ENCODE peak calls at places on chromosome 9, in eight cellular contexts. K is neuronal stem cell; L is right lobe of liver; R is left lung; U is CD4-positive, alpha-beta T cell; G is upper lobe of right lung; H is PC-9; M is stomach. B is an unnamed sample. For H3K27me3, the result is how much of the 10 kb centered on the place peaks cover.

GRCh38 chr9:115988701-115989100 is 164.9 kb upstream of the PAPPA start:
- DNase-seq in K (no peak), L (no peak), R (no peak), U (no peak), G (no peak), H (no peak), M (no peak), B (no peak)

GRCh38 chr9:135877776-135878527 is 29.4 kb downstream of the CAMSAP1 start:
- DNase-seq in K (no peak), L (no peak), R (no peak), U (no peak), G (no peak), H (no peak), M (no peak), B (no peak)

GRCh38 chr9:107870221-107870620 is 380.7 kb upstream of the KLF4 start:
- DNase-seq in K (no peak), L (no peak), R (no peak), U (no peak), G (no peak), H (no peak), M (no peak), B (no peak)

GRCh38 chr9:14080940-14081621 is 232.9 kb downstream of the NFIB start:
- DNase-seq in K (no peak), L (no peak), R (no peak), U (no peak), G (no peak), H (no peak), M (no peak), B (no peak)

GRCh38 chr9:128286435-128286834 is 10.4 kb downstream of the SWI5 start:
- DNase-seq in K (no peak), L (no peak), R (no peak), U (no peak), G (no peak), H (no peak), M (no peak), B (no peak)

GRCh38 chr9:33166263-33167083 is 663 bp downstream of the B4GALT1 start:
- DNase-seq in K (no peak), L (peak), R (peak), U (no peak), G (no peak), H (no peak), M (peak), B (no peak)

GRCh38 chr9:14766299-14766698 is 43.8 kb upstream of the CER1 start:
- DNase-seq in K (no peak), L (no peak), R (no peak), U (no peak), G (no peak), H (no peak), M (no peak), B (no peak)

GRCh38 chr9:85151247-85151646 is 481.7 kb downstream of the NTRK2 start:
- DNase-seq in K (no peak), L (no peak), R (no peak), U (no peak), G (no peak), H (no peak), M (no peak), B (no peak)

GRCh38 chr9:83431470-83432060 is 106.6 kb downstream of the FRMD3 start:
- DNase-seq in K (no peak), L (peak), R (peak), U (no peak), G (no peak), H (peak), M (peak), B (no peak)

GRCh38 chr9:33349743-33350142 is 52.6 kb downstream of the AQP7 start:
- DNase-seq in K (no peak), L (no peak), R (no peak), U (no peak), G (no peak), H (no peak), M (no peak), B (no peak)

GRCh38 chr9:82382887-82383616 is 394.5 kb downstream of the SPATA31D1 start:
- DNase-seq in K (peak), L (no peak), R (no peak), U (no peak), G (no peak), H (no peak), M (no peak), B (no peak)

GRCh38 chr9:4327504-4328191 is 27.8 kb upstream of the GLIS3 start:
- DNase-seq in K (no peak), L (no peak), R (no peak), U (no peak), G (no peak), H (peak), M (no peak), B (no peak)

GRCh38 chr9:107989544-107989943 is 500.0 kb upstream of the KLF4 start:
- DNase-seq in K (no peak), L (no peak), R (no peak), U (no peak), G (no peak), H (peak), M (no peak), B (no peak)

GRCh38 chr9:36134761-36135505 is 1.6 kb upstream of the GLIPR2 start:
- DNase-seq in K (no peak), L (no peak), R (no peak), U (no peak), G (no peak), H (no peak), M (no peak), B (no peak)

GRCh38 chr9:108049671-108050494 is 560.3 kb upstream of the KLF4 start:
- DNase-seq in K (no peak), L (no peak), R (no peak), U (no peak), G (no peak), H (no peak), M (no peak), B (no peak)

GRCh38 chr9:98579700-98580099 is 129.0 kb downstream of the GABBR2 start:
- DNase-seq in K (no peak), L (no peak), R (no peak), U (no peak), G (no peak), H (no peak), M (no peak), B (no peak)

GRCh38 chr9:112166176-112167140 is 8.6 kb downstream of the SUSD1 start:
- DNase-seq in K (no peak), L (no peak), R (no peak), U (no peak), G (no peak), H (peak), M (no peak), B (no peak)

GRCh38 chr9:123710299-123710698 is 219.6 kb downstream of the DENND1A start:
- DNase-seq in K (no peak), L (no peak), R (no peak), U (no peak), G (no peak), H (no peak), M (no peak), B (no peak)

GRCh38 chr9:79662553-79662956 is 90.8 kb downstream of the TLE4 start:
- DNase-seq in K (peak), L (no peak), R (no peak), U (no peak), G (no peak), H (no peak), M (no peak), B (no peak)

GRCh38 chr9:7178729-7179128 is 421.0 kb downstream of the KDM4C start:
- DNase-seq in K (no peak), L (no peak), R (no peak), U (no peak), G (no peak), H (no peak), M (no peak), B (no peak)

GRCh38 chr9:112705773-112706427 is 12.0 kb downstream of the INIP start:
- DNase-seq in K (peak), L (no peak), R (no peak), U (no peak), G (no peak), H (no peak), M (peak), B (no peak)

GRCh38 chr9:136881691-136882108 is 4.6 kb upstream of the TRAF2 start:
- DNase-seq in K (no peak), L (no peak), R (no peak), U (no peak), G (no peak), H (peak), M (peak), B (no peak)

GRCh38 chr9:135680091-135680490 is 17.0 kb downstream of the LCN9 start:
- DNase-seq in K (no peak), L (no peak), R (no peak), U (no peak), G (no peak), H (no peak), M (no peak), B (no peak)

GRCh38 chr9:138053321-138053868 is 175.8 kb downstream of the CACNA1B start:
- DNase-seq in K (no peak), L (peak), R (no peak), U (no peak), G (peak), H (no peak), M (peak), B (no peak)

GRCh38 chr9:118281787-118282186 is 577.6 kb downstream of the TLR4 start:
- DNase-seq in K (no peak), L (no peak), R (no peak), U (no peak), G (no peak), H (no peak), M (no peak), B (no peak)

GRCh38 chr9:21661626-21662025 is 140.8 kb upstream of the MTAP start:
- DNase-seq in K (no peak), L (no peak), R (no peak), U (no peak), G (no peak), H (no peak), M (no peak), B (no peak)

GRCh38 chr9:97908736-97909135 is 13.6 kb downstream of the TRMO start:
- DNase-seq in K (no peak), L (no peak), R (no peak), U (no peak), G (no peak), H (no peak), M (no peak), B (no peak)

GRCh38 chr9:125906144-125906543 is 159.0 kb downstream of the PBX3 start:
- DNase-seq in K (no peak), L (no peak), R (no peak), U (no peak), G (no peak), H (no peak), M (no peak), B (no peak)

GRCh38 chr9:136974834-136975535 is 2.3 kb upstream of the PTGDS start:
- DNase-seq in K (no peak), L (no peak), R (no peak), U (no peak), G (no peak), H (no peak), M (no peak), B (no peak)

GRCh38 chr9:18658764-18659705 is 185.1 kb downstream of the ADAMTSL1 start:
- DNase-seq in K (no peak), L (no peak), R (no peak), U (no peak), G (no peak), H (no peak), M (no peak), B (no peak)

GRCh38 chr9:25677301-25678146 is 720 bp downstream of the TUSC1 start:
- DNase-seq in K (peak), L (peak), R (peak), U (no peak), G (peak), H (peak), M (peak), B (peak)

GRCh38 chr9:93635186-93636107 is 59.1 kb downstream of the PHF2 start:
- DNase-seq in K (no peak), L (no peak), R (no peak), U (no peak), G (peak), H (no peak), M (no peak), B (peak)

DNA sequence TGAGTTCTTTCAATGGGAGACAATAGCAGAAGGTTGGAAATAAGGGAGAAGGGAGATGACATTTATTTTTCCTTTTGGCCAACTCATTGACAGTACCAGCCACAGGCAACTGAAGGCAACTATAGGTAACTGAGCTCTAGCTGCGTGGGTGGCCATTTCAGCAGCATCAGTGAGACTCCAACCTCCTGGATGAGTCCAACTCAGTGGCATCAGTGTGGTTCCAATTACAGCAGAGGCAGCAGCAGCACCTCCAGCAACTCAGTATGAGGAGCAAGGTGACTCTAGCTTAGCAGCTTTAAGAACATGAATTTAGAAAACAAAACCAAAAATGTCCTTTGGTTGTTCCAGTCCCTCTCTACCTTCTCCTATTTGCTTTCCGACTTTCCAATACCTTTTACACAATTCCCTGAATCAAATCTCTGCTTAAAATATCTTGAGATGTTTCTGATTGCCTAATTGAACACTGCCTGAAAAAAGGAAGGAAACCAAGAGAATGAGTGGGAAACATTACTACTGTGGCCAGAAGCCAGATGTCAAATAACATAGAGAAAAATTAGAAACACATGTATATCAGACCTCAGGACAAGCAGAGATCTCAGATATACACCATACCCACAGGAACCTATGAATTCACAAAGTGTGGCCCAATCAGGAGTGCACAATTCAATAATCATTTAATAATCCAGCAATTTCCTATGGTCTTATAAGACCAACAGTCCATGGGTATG is 166.5 kb upstream of the RORB start:
- DNase-seq in K (no peak), L (no peak), R (no peak), U (no peak), G (no peak), H (no peak), M (no peak), B (no peak)
- H3K27me3 ChIP-seq in K (under half), L (under half), R (under half), U (under half), G (under half), H (under half), M (under half), B (under half)

GRCh38 chr9:132998861-132999635 is 20.6 kb downstream of the GFI1B start:
- DNase-seq in K (no peak), L (no peak), R (peak), U (no peak), G (no peak), H (no peak), M (no peak), B (no peak)

GRCh38 chr9:132995906-132996305 is 17.4 kb downstream of the GFI1B start:
- DNase-seq in K (no peak), L (peak), R (no peak), U (no peak), G (no peak), H (no peak), M (no peak), B (no peak)

GRCh38 chr9:132995121-132995420 is 16.6 kb downstream of the GFI1B start:
- DNase-seq in K (no peak), L (no peak), R (no peak), U (no peak), G (no peak), H (no peak), M (no peak), B (no peak)

GRCh38 chr9:132996526-132996925 is 18.0 kb downstream of the GFI1B start:
- DNase-seq in K (no peak), L (peak), R (no peak), U (no peak), G (no peak), H (no peak), M (no peak), B (no peak)

DNA sequence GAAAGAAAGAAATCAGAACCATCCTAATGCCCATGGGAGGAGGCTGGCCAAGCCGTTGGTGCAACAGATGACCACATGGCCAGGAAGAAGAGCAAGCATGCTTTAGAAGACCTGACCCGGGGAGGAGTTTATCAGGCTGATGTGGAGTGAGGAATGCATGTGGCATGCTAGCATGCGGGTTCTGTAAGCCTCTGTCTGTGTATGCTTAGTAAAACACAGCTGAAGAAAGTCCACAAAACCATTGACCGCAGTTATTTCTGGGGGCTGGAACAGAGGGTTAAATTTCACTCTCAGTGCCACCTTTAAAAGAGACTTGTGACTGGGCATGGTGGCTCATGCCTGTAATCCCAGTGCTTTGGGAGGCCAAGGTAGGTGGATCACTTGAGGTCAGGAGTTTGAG is 19.1 kb downstream of the GFI1B start:
- DNase-seq in K (no peak), L (no peak), R (no peak), U (no peak), G (no peak), H (no peak), M (no peak), B (no peak)
- H3K27me3 ChIP-seq in K (under half), L (under half), R (half or more), U (under half), G (under half), H (half or more), M (under half), B (under half)

DNA sequence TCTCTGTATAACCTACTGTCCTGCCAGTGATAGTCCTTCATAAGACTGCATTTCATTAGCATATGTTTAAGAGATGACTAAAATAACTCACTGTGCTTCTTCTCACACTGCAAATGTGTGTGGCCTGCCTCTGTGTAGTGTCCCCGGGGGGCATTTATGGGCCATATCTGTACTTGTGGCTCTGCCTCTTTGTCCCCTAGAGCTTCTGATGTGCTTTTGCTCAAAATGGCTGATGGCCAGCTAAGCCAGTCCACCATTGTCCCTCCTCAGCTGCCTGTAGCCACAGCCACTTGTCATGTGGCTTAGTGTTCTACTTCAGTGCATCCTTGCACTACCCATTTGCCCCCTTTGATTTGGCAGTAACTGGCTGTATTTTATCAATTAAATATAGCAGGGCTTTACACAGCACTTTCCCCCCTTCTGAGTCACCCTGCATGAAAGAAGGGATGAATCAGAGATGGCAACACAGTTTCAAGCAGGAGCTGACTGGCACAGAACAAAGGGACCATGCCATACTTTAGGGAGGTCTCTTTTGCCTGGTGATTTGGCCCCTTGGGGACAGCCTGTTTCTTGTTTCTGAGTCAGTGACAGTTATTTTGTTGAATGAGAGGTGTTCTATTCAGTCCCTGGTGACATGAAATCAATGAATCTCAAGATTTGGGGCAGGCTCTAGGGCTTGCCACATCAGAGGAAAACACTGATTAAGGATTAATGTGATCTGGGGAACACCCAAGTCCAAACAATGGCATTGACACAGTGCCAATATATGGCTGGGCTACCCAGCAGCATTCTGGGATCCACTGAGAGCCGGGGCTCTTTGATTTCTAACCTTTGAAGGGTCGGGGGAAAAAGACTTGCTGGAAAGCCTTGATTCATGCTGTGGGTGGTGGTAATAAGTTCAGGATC is 245.5 kb downstream of the SMARCA2 start:
- DNase-seq in K (no peak), L (no peak), R (no peak), U (no peak), G (no peak), H (peak), M (peak), B (no peak)
- H3K27me3 ChIP-seq in K (under half), L (under half), R (under half), U (under half), G (under half), H (under half), M (under half), B (under half)

GRCh38 chr9:132516911-132517310 is 65.5 kb upstream of the BARHL1 start:
- DNase-seq in K (no peak), L (no peak), R (no peak), U (no peak), G (no peak), H (no peak), M (no peak), B (no peak)
- H3K27me3 ChIP-seq in K (under half), L (under half), R (half or more), U (under half), G (under half), H (half or more), M (under half), B (under half)

GRCh38 chr9:114919611-114920010 is 10.8 kb downstream of the TNFSF8 start:
- DNase-seq in K (no peak), L (no peak), R (no peak), U (no peak), G (no peak), H (no peak), M (no peak), B (no peak)
- H3K27me3 ChIP-seq in K (under half), L (under half), R (under half), U (under half), G (under half), H (under half), M (under half), B (under half)

GRCh38 chr9:121700165-121700830 is 48.9 kb downstream of the DAB2IP start:
- DNase-seq in K (peak), L (no peak), R (peak), U (no peak), G (peak), H (no peak), M (peak), B (peak)

GRCh38 chr9:121699271-121700164 is 48.1 kb downstream of the DAB2IP start:
- DNase-seq in K (peak), L (peak), R (peak), U (no peak), G (peak), H (no peak), M (peak), B (no peak)

GRCh38 chr9:121701736-121702261 is 50.4 kb downstream of the DAB2IP start:
- DNase-seq in K (no peak), L (no peak), R (no peak), U (no peak), G (no peak), H (no peak), M (no peak), B (no peak)

GRCh38 chr9:121698627-121699270 is 47.3 kb downstream of the DAB2IP start:
- DNase-seq in K (peak), L (no peak), R (no peak), U (no peak), G (no peak), H (no peak), M (no peak), B (no peak)

GRCh38 chr9:121700831-121701419 is 49.5 kb downstream of the DAB2IP start:
- DNase-seq in K (no peak), L (no peak), R (no peak), U (no peak), G (no peak), H (no peak), M (no peak), B (no peak)
- H3K27me3 ChIP-seq in K (under half), L (under half), R (half or more), U (under half), G (under half), H (under half), M (under half), B (under half)

B was measured in RWPE2.